ENCODE peak calls at places on chromosomes 16 and 17, in eight cellular contexts. J, H, Z, W, I, P, B and N are unnamed samples.

GRCh38 chr17:76458580-76459490 is 5.9 kb upstream of the UBE2O start:
- DNase-seq in B (peak), W (no peak), J (peak), Z (peak), P (no peak), H (peak), I (peak), N (peak)

GRCh38 chr16:1335996-1336395 is 2.6 kb downstream of the BAIAP3 start:
- DNase-seq in H (no peak), P (peak), J (no peak), W (no peak), B (no peak), I (no peak), Z (no peak), N (no peak)

GRCh38 chr17:5555254-5555653 is 29.1 kb downstream of the NLRP1 start:
- DNase-seq in B (no peak), I (no peak), J (no peak), Z (no peak), W (peak), H (no peak), P (no peak), N (no peak)

GRCh38 chr16:11309895-11310633 is 28.9 kb upstream of the PRM1 start:
- DNase-seq in W (no peak), I (no peak), P (no peak), J (no peak), Z (no peak), B (no peak), H (no peak), N (no peak)

GRCh38 chr17:80260791-80261158 is at the start of gene RNF213:
- DNase-seq in W (no peak), H (peak), Z (peak), J (peak), P (peak), B (no peak), I (peak), N (peak)

GRCh38 chr17:82492647-82493516 is 26.6 kb upstream of the FOXK2 start:
- DNase-seq in J (no peak), W (peak), P (no peak), I (no peak), H (no peak), B (no peak), Z (no peak), N (peak)

GRCh38 chr16:53089434-53090270 is 34.9 kb downstream of the CHD9 start:
- DNase-seq in J (no peak), W (no peak), P (no peak), I (peak), B (no peak), H (no peak), Z (no peak), N (no peak)

GRCh38 chr16:12239226-12239625 is 262.7 kb downstream of the SNX29 start:
- DNase-seq in P (no peak), B (no peak), H (no peak), I (no peak), Z (no peak), W (no peak), J (no peak), N (no peak)

GRCh38 chr17:35239823-35240222 is 3.0 kb upstream of the SLFN5 start:
- DNase-seq in I (no peak), J (no peak), H (no peak), W (no peak), Z (no peak), B (no peak), P (no peak), N (no peak)

GRCh38 chr16:70635356-70636016 is 10.9 kb upstream of the IL34 start:
- DNase-seq in H (peak), Z (no peak), W (no peak), J (no peak), P (no peak), I (peak), B (no peak), N (peak)

GRCh38 chr16:80526418-80527061 is 14.3 kb upstream of the DYNLRB2 start:
- DNase-seq in Z (peak), P (peak), J (no peak), B (peak), H (peak), W (no peak), I (peak), N (peak)

GRCh38 chr16:56569971-56570370 is 5.1 kb downstream of the MT4 start:
- DNase-seq in W (no peak), H (no peak), P (no peak), Z (no peak), B (no peak), I (no peak), J (no peak), N (no peak)

GRCh38 chr17:56742601-56743000 is 91.1 kb downstream of the C17orf67 start:
- DNase-seq in W (no peak), I (no peak), H (no peak), B (no peak), Z (no peak), P (no peak), J (no peak), N (no peak)

GRCh38 chr17:47872019-47872650 is 21.2 kb upstream of the SP6 start:
- DNase-seq in W (no peak), I (no peak), H (no peak), J (no peak), B (no peak), Z (no peak), P (no peak), N (no peak)

GRCh38 chr17:45936610-45937009 is 42.3 kb downstream of the MAPT start:
- DNase-seq in J (no peak), B (no peak), P (no peak), W (no peak), H (no peak), I (no peak), Z (no peak), N (no peak)

GRCh38 chr17:63196772-63197335 is 230.8 kb downstream of the TANC2 start:
- DNase-seq in W (no peak), Z (no peak), J (no peak), B (no peak), I (no peak), H (no peak), P (no peak), N (no peak)

GRCh38 chr17:44608732-44609435 is 47.4 kb upstream of the MEIOC start:
- DNase-seq in H (no peak), B (no peak), J (peak), I (no peak), W (no peak), Z (no peak), P (no peak), N (no peak)

GRCh38 chr17:32323784-32324590 is 18.0 kb downstream of the C17orf75 start:
- DNase-seq in B (no peak), H (no peak), Z (peak), J (peak), I (no peak), P (peak), W (no peak), N (peak)
- H3K27ac ChIP-seq in B (no peak), H (peak), Z (peak), J (no peak), I (no peak), P (no peak), W (no peak), N (no peak)

GRCh38 chr16:85347213-85347591 is 234.9 kb upstream of the CIBAR2 start:
- DNase-seq in I (no peak), H (no peak), P (no peak), B (no peak), Z (peak), J (peak), W (no peak), N (no peak)
- TF ChIP-seq CTCF in I (peak), H (no peak), P (no peak), B (no peak), Z (no peak), J (peak), W (peak), N (no peak)

GRCh38 chr17:9021158-9021984 is at the start of gene NTN1:
- DNase-seq in J (peak), Z (peak), B (no peak), W (no peak), P (peak), H (peak), I (peak), N (peak)
- H3K27ac ChIP-seq in J (no peak), Z (peak), B (peak), W (no peak), P (no peak), H (no peak), I (peak), N (peak)

GRCh38 chr16:30533748-30534367 is 800 bp downstream of the ZNF747 start:
- DNase-seq in J (peak), I (no peak), W (no peak), P (no peak), H (no peak), B (no peak), Z (no peak), N (peak)

GRCh38 chr16:30534368-30535105 is at the start of gene ZNF747:
- DNase-seq in I (peak), H (peak), B (peak), J (peak), W (peak), P (peak), Z (peak), N (peak)

GRCh38 chr16:30535106-30535776 is 583 bp upstream of the ZNF747 start:
- DNase-seq in H (no peak), W (no peak), I (no peak), Z (no peak), B (no peak), J (no peak), P (peak), N (no peak)

GRCh38 chr16:30533146-30533522 is 1.5 kb downstream of the ZNF747 start:
- DNase-seq in P (no peak), J (no peak), B (no peak), Z (peak), H (no peak), W (no peak), I (no peak), N (no peak)

DNA sequence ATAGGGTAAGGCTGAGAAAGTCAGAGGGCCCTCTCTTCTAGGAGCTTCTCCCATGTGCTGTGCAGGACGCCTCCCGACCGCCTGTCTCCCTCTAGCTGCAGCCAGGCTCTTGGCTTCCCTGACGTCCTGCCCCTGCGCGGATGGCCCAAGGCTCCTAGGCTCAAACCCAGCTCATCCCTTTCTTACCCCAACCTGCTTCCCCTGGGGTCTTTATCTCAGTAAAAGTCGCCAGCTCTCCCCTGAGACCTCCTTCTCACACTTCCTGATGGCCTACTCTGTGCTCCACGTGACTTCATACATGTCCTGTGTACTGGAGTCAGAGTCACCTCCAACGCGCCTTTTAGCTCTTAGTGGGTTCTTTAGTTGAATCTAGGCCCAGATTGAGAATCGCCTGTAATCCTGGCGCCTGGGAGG is 1.1 kb upstream of the ZNF747 start:
- DNase-seq in P (peak), H (peak), J (peak), W (peak), I (peak), B (peak), Z (peak), N (peak)
- TF ChIP-seq CTCF in P (peak), H (peak), J (peak), W (peak), I (peak), B (no peak), Z (peak), N (peak)

GRCh38 chr16:86739178-86739577 is 160.8 kb downstream of the FOXL1 start:
- DNase-seq in W (no peak), B (no peak), P (no peak), J (no peak), Z (no peak), H (no peak), I (no peak), N (no peak)

GRCh38 chr16:86740298-86740697 is 161.9 kb downstream of the FOXL1 start:
- DNase-seq in Z (no peak), B (no peak), H (no peak), W (no peak), J (no peak), P (no peak), I (no peak), N (no peak)

GRCh38 chr16:86737083-86737482 is 158.7 kb downstream of the FOXL1 start:
- DNase-seq in J (no peak), P (no peak), H (no peak), W (no peak), Z (no peak), I (no peak), B (no peak), N (no peak)

GRCh38 chr16:86740817-86741799 is 162.8 kb downstream of the FOXL1 start:
- DNase-seq in I (peak), W (no peak), H (no peak), P (no peak), B (no peak), Z (no peak), J (no peak), N (peak)

DNA sequence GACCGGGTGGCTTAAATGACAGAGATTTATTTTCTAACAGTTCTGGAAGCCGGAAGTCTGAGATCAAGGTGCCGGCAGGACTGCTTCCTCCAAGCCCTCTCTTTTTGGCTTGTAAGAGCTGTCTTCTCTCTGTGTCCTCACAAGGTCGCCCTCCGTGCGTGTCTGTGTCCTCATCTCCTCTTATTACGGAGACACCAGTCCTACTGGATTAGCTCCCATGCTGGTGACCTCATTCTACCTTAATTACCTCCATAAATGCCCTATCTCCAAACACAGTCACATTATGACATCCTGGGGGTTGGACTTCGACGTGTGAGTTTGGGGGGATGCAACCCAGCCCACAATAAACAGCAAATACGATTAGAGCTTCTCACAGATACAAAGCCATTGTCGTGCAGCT is 161.5 kb downstream of the FOXL1 start:
- DNase-seq in W (no peak), B (no peak), I (no peak), H (no peak), J (no peak), P (no peak), Z (no peak), N (no peak)
- H3K27ac ChIP-seq in W (no peak), B (no peak), I (no peak), H (no peak), J (no peak), P (no peak), Z (no peak), N (no peak)

DNA sequence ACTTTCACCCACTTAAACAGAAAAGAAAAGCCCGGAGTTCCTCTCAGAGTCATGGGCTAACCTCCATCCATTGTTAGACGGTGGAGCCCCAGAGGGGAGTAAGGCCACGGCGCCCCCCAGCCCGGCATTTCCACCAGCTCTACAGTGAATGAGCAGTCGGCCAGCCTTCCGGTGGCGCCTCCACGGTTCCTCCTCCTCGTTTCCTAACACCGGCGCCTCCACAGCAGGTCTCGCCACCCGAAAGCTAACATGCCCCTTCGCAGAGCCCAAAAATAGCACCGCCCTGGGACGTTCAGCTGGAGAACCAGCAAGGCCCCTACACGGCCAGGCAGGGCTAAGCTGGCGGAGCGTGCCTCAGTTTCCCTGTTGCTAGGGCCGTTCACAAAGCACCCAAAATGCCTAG is 858 bp downstream of the MMD start:
- DNase-seq in Z (peak), P (peak), H (no peak), I (peak), J (peak), B (no peak), W (no peak), N (peak)
- TF ChIP-seq CTCF in Z (no peak), P (no peak), H (no peak), I (no peak), J (no peak), B (no peak), W (no peak), N (no peak)

GRCh38 chr17:11150946-11151345 is 90.1 kb upstream of the SHISA6 start:
- DNase-seq in J (no peak), Z (no peak), I (no peak), P (no peak), H (no peak), W (no peak), B (no peak), N (no peak)
- H3K27ac ChIP-seq in J (no peak), Z (no peak), I (no peak), P (no peak), H (no peak), W (no peak), B (no peak), N (no peak)

GRCh38 chr17:36755586-36755985 is 154.2 kb downstream of the MRM1 start:
- DNase-seq in W (no peak), P (peak), Z (no peak), H (no peak), I (no peak), J (no peak), B (peak), N (no peak)
- TF ChIP-seq CTCF in W (peak), P (peak), Z (no peak), H (no peak), I (no peak), J (peak), B (peak), N (no peak)

GRCh38 chr17:50173335-50173941 is 7.6 kb downstream of the SGCA start:
- DNase-seq in I (peak), J (peak), W (peak), B (no peak), H (peak), Z (no peak), P (no peak), N (no peak)
- H3K27ac ChIP-seq in I (peak), J (peak), W (peak), B (no peak), H (peak), Z (peak), P (no peak), N (peak)